ENCODE peak calls at places on chromosomes 13 and 19, in six cellular contexts. W, I, U, Q, A and H are unnamed samples.

GRCh38 chr19:14031719-14032480 is at the start of gene IL27RA:
- DNase-seq in W (peak), U (peak), Q (no peak), A (peak), I (peak), H (peak)

GRCh38 chr19:10662384-10663251 is 8.5 kb downstream of the ILF3 start:
- DNase-seq in Q (no peak), W (no peak), I (no peak), U (no peak), A (peak), H (no peak)

GRCh38 chr19:37077615-37077928 is 661 bp upstream of the ZNF420 start:
- DNase-seq in Q (no peak), U (no peak), I (no peak), A (no peak), W (no peak), H (no peak)

GRCh38 chr19:13024126-13024957 is 29.1 kb downstream of the NFIX start:
- DNase-seq in I (peak), U (no peak), W (no peak), A (no peak), Q (no peak), H (no peak)

GRCh38 chr19:1884291-1884718 is 991 bp downstream of the ABHD17A start:
- DNase-seq in U (no peak), A (peak), I (no peak), Q (no peak), W (no peak), H (no peak)

GRCh38 chr13:38697628-38698333 is 10.9 kb downstream of the FREM2 start:
- DNase-seq in Q (no peak), I (peak), W (no peak), A (no peak), U (no peak), H (peak)

GRCh38 chr19:44576843-44577565 is 36.4 kb upstream of the IGSF23 start:
- DNase-seq in A (peak), Q (peak), W (peak), U (peak), I (peak), H (peak)

GRCh38 chr13:44364601-44365000 is 9.0 kb upstream of the SERP2 start:
- DNase-seq in U (no peak), A (no peak), W (no peak), Q (peak), I (peak), H (no peak)

GRCh38 chr13:47726394-47726793 is 274.7 kb downstream of the SUCLA2 start:
- DNase-seq in U (no peak), Q (no peak), I (no peak), A (no peak), W (no peak), H (no peak)

GRCh38 chr19:873084-874019 is 13.9 kb downstream of the CFD start:
- DNase-seq in U (no peak), A (peak), Q (peak), W (peak), I (peak), H (peak)

GRCh38 chr13:75312884-75313520 is 169.0 kb downstream of the TBC1D4 start:
- DNase-seq in I (no peak), U (no peak), A (no peak), W (no peak), Q (no peak), H (no peak)

GRCh38 chr19:10471909-10472308 is 31.2 kb downstream of the KEAP1 start:
- DNase-seq in Q (no peak), U (peak), I (no peak), A (peak), W (peak), H (peak)

GRCh38 chr13:98527526-98527925 is 49.4 kb downstream of the STK24 start:
- DNase-seq in A (no peak), U (no peak), W (no peak), Q (no peak), I (no peak), H (no peak)

GRCh38 chr19:47633996-47634395 is 25.1 kb downstream of the BICRA start:
- DNase-seq in W (no peak), U (no peak), I (no peak), A (no peak), Q (no peak), H (no peak)

GRCh38 chr13:43848250-43848649 is 31.3 kb downstream of the CCDC122 start:
- DNase-seq in W (no peak), U (no peak), A (no peak), Q (no peak), I (no peak), H (no peak)

GRCh38 chr19:33444993-33445751 is 71.7 kb downstream of the CEBPG start:
- DNase-seq in A (no peak), W (no peak), I (no peak), Q (no peak), U (no peak), H (no peak)

GRCh38 chr19:42281175-42282035 is 12.4 kb downstream of the CIC start:
- DNase-seq in U (peak), I (peak), W (no peak), Q (no peak), A (peak), H (peak)

DNA sequence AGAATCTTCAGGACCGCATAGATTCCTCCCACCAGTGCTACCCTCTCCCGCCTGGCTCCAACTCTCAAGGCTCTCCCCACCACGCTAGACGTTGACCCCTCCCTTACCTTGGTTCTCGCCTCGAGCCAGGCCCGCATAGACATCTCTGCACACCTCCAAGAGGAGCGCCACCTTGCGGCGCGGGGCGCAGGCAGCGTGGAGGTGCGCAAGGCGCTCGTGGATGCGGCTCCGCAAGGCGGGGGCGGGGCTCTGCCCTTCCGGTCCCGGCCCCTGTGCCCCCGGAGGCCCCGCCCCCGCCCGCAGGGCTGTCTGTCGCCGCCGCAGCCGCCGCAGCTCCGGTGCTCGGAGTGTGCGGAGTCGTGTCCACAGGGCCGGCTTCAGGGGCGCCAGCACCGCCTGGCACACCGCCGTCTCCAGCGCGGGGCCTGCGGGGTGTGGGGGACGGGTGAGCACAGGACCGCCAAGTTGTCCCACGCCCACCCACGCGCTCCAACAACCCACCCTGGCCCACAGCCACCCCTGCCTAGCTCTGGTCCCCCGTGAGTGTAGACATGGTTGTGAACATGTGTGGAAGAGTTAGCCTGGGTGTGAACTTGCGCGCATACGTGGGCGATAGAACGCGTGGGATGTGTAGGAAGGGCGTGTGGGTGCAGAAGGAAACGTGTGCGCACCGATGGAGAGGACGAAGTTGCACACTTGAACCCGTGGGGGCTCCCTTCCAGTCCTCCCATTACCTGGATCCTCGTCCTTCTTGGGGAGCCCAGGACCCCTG is 8.1 kb downstream of the RINL start:
- DNase-seq in Q (no peak), W (peak), U (peak), A (peak), I (peak), H (peak)
- H2AFZ ChIP-seq in Q (no peak), W (peak), U (peak), A (peak), I (peak), H (peak)

GRCh38 chr13:106917024-106917491 is 349.1 kb upstream of the ARGLU1 start:
- DNase-seq in W (no peak), I (peak), U (no peak), Q (no peak), A (no peak), H (peak)

GRCh38 chr13:106916329-106916728 is 348.4 kb upstream of the ARGLU1 start:
- DNase-seq in W (no peak), I (no peak), A (no peak), U (no peak), Q (no peak), H (no peak)

GRCh38 chr13:106917673-106918652 is 350.0 kb upstream of the ARGLU1 start:
- DNase-seq in W (peak), I (peak), Q (peak), U (peak), A (peak), H (peak)

GRCh38 chr13:106919638-106920037 is 351.7 kb upstream of the ARGLU1 start:
- DNase-seq in U (peak), W (no peak), A (peak), Q (no peak), I (peak), H (peak)

DNA sequence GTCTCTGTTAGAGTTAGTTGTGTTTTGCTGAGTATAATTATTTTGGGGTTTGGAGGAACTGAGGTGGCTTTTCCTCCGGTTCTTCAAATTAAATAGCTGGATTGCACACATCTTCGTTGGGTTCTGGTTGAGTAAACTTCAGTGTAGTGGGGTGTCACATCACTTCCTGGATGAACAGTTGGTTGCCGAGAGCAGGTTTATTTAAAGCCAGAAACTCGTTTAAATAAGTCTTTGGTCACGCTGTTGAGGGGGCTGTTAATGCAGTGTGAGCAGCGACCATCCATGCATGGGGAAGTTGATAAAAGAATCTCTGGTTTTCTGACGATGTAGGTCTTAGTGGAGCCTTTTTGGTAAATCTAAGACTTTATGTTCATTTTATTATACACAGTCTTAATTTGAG is 351.2 kb upstream of the ARGLU1 start:
- DNase-seq in A (peak), Q (no peak), I (no peak), W (no peak), U (no peak), H (no peak)
- TF ChIP-seq EZH2phosphoT487 in A (no peak), Q (no peak), I (no peak), W (no peak), U (no peak), H (no peak)

GRCh38 chr13:100230813-100231575 is 142.1 kb downstream of the PCCA start:
- DNase-seq in Q (no peak), W (no peak), U (no peak), I (peak), A (no peak), H (no peak)

GRCh38 chr13:100235311-100235901 is 146.5 kb downstream of the PCCA start:
- DNase-seq in A (peak), Q (peak), U (peak), I (peak), W (peak), H (peak)

GRCh38 chr13:100229603-100230002 is 140.7 kb downstream of the PCCA start:
- DNase-seq in W (no peak), A (no peak), I (no peak), U (no peak), Q (no peak), H (no peak)

GRCh38 chr13:100234524-100235136 is 145.7 kb downstream of the PCCA start:
- DNase-seq in Q (no peak), I (no peak), A (no peak), U (no peak), W (no peak), H (no peak)

DNA sequence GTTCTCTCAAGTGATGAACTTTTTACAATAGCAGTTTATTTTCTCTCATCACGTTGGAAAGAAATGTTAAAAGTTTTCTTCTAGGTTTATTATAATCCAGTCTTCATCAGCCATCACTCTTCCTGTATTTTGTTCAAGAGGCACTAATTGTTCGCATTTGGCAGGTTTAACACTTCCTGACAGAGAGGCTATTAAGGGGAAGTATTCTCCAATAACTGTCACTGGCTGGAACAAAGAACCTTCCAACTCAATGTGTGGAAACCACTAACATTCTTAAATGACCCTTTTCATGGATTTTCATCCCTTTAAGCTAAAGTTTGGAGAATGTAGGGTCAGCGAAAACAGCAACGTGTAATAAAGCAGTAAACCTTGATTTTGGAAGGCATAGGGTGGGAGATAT is 145.1 kb downstream of the PCCA start:
- DNase-seq in I (peak), A (no peak), U (no peak), Q (no peak), W (no peak), H (no peak)
- H3K4me2 ChIP-seq in I (peak), A (no peak), U (no peak), Q (no peak), W (no peak), H (no peak)

GRCh38 chr13:108268713-108269112 is 805 bp upstream of the TNFSF13B start:
- DNase-seq in I (no peak), W (no peak), U (no peak), Q (no peak), A (no peak), H (no peak)

GRCh38 chr13:108270442-108270841 is 924 bp downstream of the TNFSF13B start:
- DNase-seq in W (peak), I (no peak), U (peak), Q (no peak), A (no peak), H (no peak)

GRCh38 chr13:108267338-108267737 is 2.2 kb upstream of the TNFSF13B start:
- DNase-seq in U (no peak), W (no peak), Q (no peak), A (no peak), I (no peak), H (no peak)

GRCh38 chr13:108272333-108272732 is 2.8 kb downstream of the TNFSF13B start:
- DNase-seq in W (no peak), Q (no peak), A (no peak), I (no peak), U (no peak), H (no peak)

DNA sequence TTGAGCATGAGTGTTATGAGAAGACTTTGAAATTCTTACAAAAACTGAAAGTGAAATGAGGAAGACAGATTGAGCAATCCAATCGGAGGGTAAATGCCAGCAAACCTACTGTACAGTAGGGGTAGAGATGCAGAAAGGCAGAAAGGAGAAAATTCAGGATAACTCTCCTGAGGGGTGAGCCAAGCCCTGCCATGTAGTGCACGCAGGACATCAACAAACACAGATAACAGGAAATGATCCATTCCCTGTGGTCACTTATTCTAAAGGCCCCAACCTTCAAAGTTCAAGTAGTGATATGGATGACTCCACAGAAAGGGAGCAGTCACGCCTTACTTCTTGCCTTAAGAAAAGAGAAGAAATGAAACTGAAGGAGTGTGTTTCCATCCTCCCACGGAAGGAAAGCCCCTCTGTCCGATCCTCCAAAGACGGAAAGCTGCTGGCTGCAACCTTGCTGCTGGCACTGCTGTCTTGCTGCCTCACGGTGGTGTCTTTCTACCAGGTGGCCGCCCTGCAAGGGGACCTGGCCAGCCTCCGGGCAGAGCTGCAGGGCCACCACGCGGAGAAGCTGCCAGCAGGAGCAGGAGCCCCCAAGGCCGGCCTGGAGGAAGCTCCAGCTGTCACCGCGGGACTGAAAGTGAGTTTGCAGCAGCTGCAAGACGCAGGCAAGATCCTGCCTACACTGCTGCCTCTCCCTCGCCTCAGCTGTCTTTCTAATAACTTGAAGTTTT is at the start of gene TNFSF13B:
- DNase-seq in U (peak), I (peak), A (peak), W (peak), Q (no peak), H (peak)
- H2AFZ ChIP-seq in U (no peak), I (peak), A (peak), W (no peak), Q (no peak), H (peak)

DNA sequence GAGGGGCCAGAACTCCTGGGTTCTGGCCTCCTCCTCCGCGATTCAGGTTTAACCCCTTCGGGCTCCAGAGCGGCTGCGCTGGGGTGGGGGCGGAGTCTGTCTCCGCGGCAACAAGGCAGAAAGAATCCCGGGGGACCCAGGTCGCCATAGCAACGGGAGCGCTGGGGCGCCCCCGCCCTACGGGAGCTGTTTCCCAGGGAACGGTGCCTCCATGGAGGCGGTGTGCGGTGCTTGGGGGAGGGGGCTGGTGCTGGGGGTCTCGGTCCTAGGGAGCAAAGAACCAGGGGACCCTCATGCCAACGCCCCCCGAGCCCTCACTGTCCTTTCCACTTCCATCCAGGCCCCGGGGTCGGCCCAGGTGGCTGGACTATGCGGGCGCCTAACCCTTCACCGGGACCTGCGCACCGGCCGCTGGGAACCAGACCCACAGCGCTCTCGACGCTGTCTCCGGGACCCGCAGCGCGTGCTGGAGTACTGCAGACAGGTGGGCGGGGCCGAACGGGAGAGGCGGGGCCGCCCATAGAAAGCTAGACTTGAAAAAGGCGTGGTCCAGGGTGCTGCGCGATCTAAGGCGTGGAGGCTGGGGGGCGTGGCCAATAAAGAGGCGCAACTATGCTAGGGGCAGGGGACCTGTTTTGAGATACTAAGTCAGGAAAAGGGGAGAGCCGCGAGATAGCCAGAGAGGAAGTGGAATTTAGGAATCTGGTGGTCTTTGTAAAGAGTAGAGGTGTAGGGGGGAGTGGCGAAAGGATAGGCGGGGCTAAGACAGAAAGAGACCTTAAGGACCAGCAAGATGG is 1.2 kb downstream of the APLP1 start:
- DNase-seq in W (peak), U (peak), I (peak), A (peak), Q (peak), H (peak)
- TF ChIP-seq EZH2phosphoT487 in W (no peak), U (no peak), I (no peak), A (no peak), Q (no peak), H (no peak)

GRCh38 chr13:99893567-99893966 is 78.0 kb downstream of the ZIC5 start:
- DNase-seq in U (no peak), Q (no peak), A (no peak), I (no peak), W (no peak), H (no peak)
- H3K4me2 ChIP-seq in U (no peak), Q (no peak), A (no peak), I (no peak), W (no peak), H (no peak)